ENCODE peak calls at places on chromosomes 2 and 18, in five cellular contexts. H is CD4-positive, alpha-beta T cell; L is HT1080; W is activated CD8-positive, alpha-beta T cell treated with anti-CD3 and anti-CD28 coated beads, Interleukin-2, amount 10 ng/mL, durations not matched to agents 7 days and 5 days; D is NCI-H1105 treated with DMSO at 0.1 percent for 48 hours. O is an unnamed sample.

GRCh38 chr18:76075777-76076176 is 419.3 kb downstream of the ZNF516 start:
- DNase-seq in H (no peak), L (peak), W (no peak), D (no peak), O (no peak)

GRCh38 chr18:11518788-11519685 is 90.4 kb upstream of the SLC35G4 start:
- DNase-seq in H (no peak), L (peak), W (peak), D (peak), O (peak)

GRCh38 chr2:45652090-45653050 is 895 bp downstream of the PRKCE start:
- DNase-seq in H (peak), L (no peak), W (peak), D (no peak), O (no peak)

GRCh38 chr2:71082402-71083252 is 14.2 kb downstream of the NAGK start:
- DNase-seq in H (no peak), L (no peak), W (peak), D (no peak), O (no peak)

GRCh38 chr2:72115361-72116080 is 32.1 kb downstream of the CYP26B1 start:
- DNase-seq in H (no peak), L (peak), W (no peak), D (no peak), O (no peak)

GRCh38 chr18:26547302-26548143 is 830 bp downstream of the KCTD1 start:
- DNase-seq in H (peak), L (no peak), W (peak), D (no peak), O (no peak)

GRCh38 chr18:76499596-76500340 is 4.7 kb upstream of the ZNF516 start:
- DNase-seq in H (no peak), L (no peak), W (no peak), D (no peak), O (no peak)

GRCh38 chr2:134706587-134707329 is 12.0 kb downstream of the TMEM163 start:
- DNase-seq in H (no peak), L (peak), W (no peak), D (no peak), O (no peak)

GRCh38 chr2:177689623-177690022 is 297.1 kb downstream of the AGPS start:
- DNase-seq in H (no peak), L (no peak), W (no peak), D (no peak), O (no peak)

GRCh38 chr2:98809116-98809515 is 78.2 kb upstream of the MGAT4A start:
- DNase-seq in H (no peak), L (no peak), W (no peak), D (no peak), O (no peak)

GRCh38 chr18:644395-645004 is 13.0 kb upstream of the TYMS start:
- DNase-seq in H (no peak), L (peak), W (no peak), D (no peak), O (no peak)

GRCh38 chr2:145350011-145350410 is 830.1 kb upstream of the ZEB2 start:
- DNase-seq in H (no peak), L (peak), W (no peak), D (no peak), O (no peak)

GRCh38 chr2:102355526-102356380 is at the start of gene IL18R1:
- DNase-seq in H (peak), L (peak), W (peak), D (peak), O (peak)

GRCh38 chr2:143877056-143877455 is 642.9 kb downstream of the ZEB2 start:
- DNase-seq in H (no peak), L (no peak), W (no peak), D (no peak), O (no peak)

GRCh38 chr18:79353238-79353637 is 42.5 kb upstream of the NFATC1 start:
- DNase-seq in H (no peak), L (no peak), W (no peak), D (no peak), O (peak)

GRCh38 chr2:27636766-27637165 is 7.9 kb downstream of the GPN1 start:
- DNase-seq in H (no peak), L (no peak), W (no peak), D (no peak), O (no peak)

GRCh38 chr18:55306338-55306737 is 281.7 kb downstream of the TCF4 start:
- DNase-seq in H (no peak), L (no peak), W (no peak), D (no peak), O (no peak)

GRCh38 chr18:33184918-33185317 is 255.6 kb downstream of the CCDC178 start:
- DNase-seq in H (no peak), L (no peak), W (no peak), D (no peak), O (no peak)

GRCh38 chr18:9991021-9992000 is 77.5 kb downstream of the VAPA start:
- DNase-seq in H (no peak), L (no peak), W (no peak), D (no peak), O (no peak)

GRCh38 chr2:68420254-68420910 is 46.7 kb downstream of the FBXO48 start:
- DNase-seq in H (no peak), L (no peak), W (no peak), D (no peak), O (no peak)

GRCh38 chr2:126797622-126798275 is 100.9 kb upstream of the TEX51 start:
- DNase-seq in H (no peak), L (no peak), W (peak), D (no peak), O (no peak)

GRCh38 chr2:237935740-237936452 is 30.9 kb upstream of the UBE2F start:
- DNase-seq in H (no peak), L (peak), W (no peak), D (no peak), O (no peak)

GRCh38 chr18:56835331-56835730 is 184.2 kb downstream of the WDR7 start:
- DNase-seq in H (no peak), L (no peak), W (no peak), D (no peak), O (no peak)

GRCh38 chr2:98867539-98868309 is 68.3 kb downstream of the CRACDL start:
- DNase-seq in H (no peak), L (peak), W (no peak), D (no peak), O (no peak)

GRCh38 chr2:238106698-238107524 is 6.8 kb downstream of the ESPNL start:
- DNase-seq in H (no peak), L (peak), W (no peak), D (no peak), O (peak)